ENCODE peak calls at places on chromosomes 7 and 10, in ten cellular contexts. F is stimulated activated CD4-positive, alpha-beta T cell treated with anti-CD3 and anti-CD28 coated beads, TNF-alpha, amount 100 ng/mL, for 4 hours; G is SW 1271; R is WTC11; A is HuH-7.5; Z is AG04450; H is NCI-H1694 treated with DMSO at 0.1 percent for 48 hours; J is aorta; K is CD4-positive, CD25-positive, alpha-beta regulatory T cell; O is H7. M is an unnamed sample.

GRCh38 chr10:80408198-80409085 is at the start of gene PRXL2A:
- DNase-seq in F (peak), R (peak), J (peak), G (peak), A (peak), K (peak), O (peak), Z (no peak), H (peak), M (peak)

GRCh38 chr7:112296416-112296815 is 89.9 kb downstream of the ZNF277 start:
- DNase-seq in O (no peak), Z (no peak), G (no peak), A (no peak), R (no peak), J (no peak), H (no peak), K (no peak), F (no peak), M (no peak)

GRCh38 chr7:138756591-138757222 is 41.1 kb upstream of the TMEM213 start:
- DNase-seq in A (no peak), H (no peak), K (no peak), F (no peak), Z (no peak), G (no peak), J (no peak), R (no peak), O (no peak), M (peak)

GRCh38 chr7:18623389-18623788 is 127.8 kb downstream of the HDAC9 start:
- DNase-seq in F (no peak), G (no peak), J (no peak), K (no peak), O (no peak), R (no peak), A (no peak), Z (no peak), H (no peak), M (no peak)

GRCh38 chr7:122914812-122915211 is 28.6 kb upstream of the CADPS2 start:
- DNase-seq in K (no peak), G (no peak), F (no peak), Z (no peak), A (no peak), R (no peak), H (no peak), O (no peak), J (no peak), M (no peak)

GRCh38 chr10:69680610-69681009 is 50.6 kb downstream of the FAM241B start:
- DNase-seq in G (no peak), Z (no peak), R (no peak), H (no peak), K (no peak), F (no peak), O (no peak), J (no peak), A (no peak), M (no peak)

GRCh38 chr7:27248911-27249723 is 6.5 kb downstream of the EVX1 start:
- DNase-seq in R (no peak), J (no peak), F (no peak), Z (no peak), H (no peak), A (peak), G (no peak), K (no peak), O (no peak), M (no peak)

GRCh38 chr10:43197834-43198681 is 59.8 kb downstream of the CSGALNACT2 start:
- DNase-seq in H (no peak), G (no peak), O (peak), Z (no peak), R (peak), K (no peak), F (no peak), J (peak), A (peak), M (no peak)

GRCh38 chr7:1532456-1533254 is 2.2 kb downstream of the MAFK start:
- DNase-seq in J (peak), R (no peak), G (peak), Z (peak), K (peak), A (peak), O (peak), F (peak), H (no peak), M (peak)

GRCh38 chr10:15188629-15189028 is 20.1 kb upstream of the NMT2 start:
- DNase-seq in J (no peak), K (no peak), H (no peak), R (no peak), F (no peak), Z (no peak), O (no peak), A (no peak), G (no peak), M (no peak)

GRCh38 chr7:27423290-27423689 is 180.7 kb downstream of the EVX1 start:
- DNase-seq in G (no peak), K (no peak), J (no peak), Z (no peak), O (no peak), H (no peak), F (no peak), R (no peak), A (no peak), M (peak)

GRCh38 chr10:69579661-69580060 is 6.4 kb upstream of the NEUROG3 start:
- DNase-seq in Z (no peak), A (no peak), O (no peak), R (no peak), F (no peak), H (no peak), K (no peak), G (no peak), J (no peak), M (no peak)

GRCh38 chr10:98262571-98262970 is 5.4 kb downstream of the LOXL4 start:
- DNase-seq in F (no peak), R (peak), J (no peak), G (peak), K (no peak), H (no peak), A (peak), Z (no peak), O (peak), M (peak)

GRCh38 chr7:35336444-35336843 is 82.5 kb upstream of the TBX20 start:
- DNase-seq in K (no peak), F (no peak), Z (no peak), G (no peak), O (no peak), R (no peak), H (no peak), A (no peak), J (no peak), M (no peak)

GRCh38 chr7:40843338-40844026 is 708.7 kb downstream of the SUGCT start:
- DNase-seq in Z (no peak), J (no peak), H (no peak), O (no peak), K (no peak), A (no peak), R (no peak), G (no peak), F (no peak), M (no peak)

GRCh38 chr7:28179081-28180030 is 1.2 kb downstream of the JAZF1 start:
- DNase-seq in O (peak), R (peak), H (no peak), J (peak), G (peak), K (peak), Z (no peak), A (peak), F (peak), M (peak)

M was measured in NCI-H69.